ENCODE peak calls at places on chromosomes 6 and 20, in six cellular contexts. P, Q, Z, O, E and M are unnamed samples. For H3K4me1, the result is how much of the 10 kb centered on the place peaks cover.

GRCh38 chr6:44262467-44263356 is 2.6 kb downstream of the NFKBIE start:
- DNase-seq in P (no peak), Q (peak), Z (no peak), O (no peak), E (no peak), M (no peak)

GRCh38 chr20:38724603-38725457 is 544 bp downstream of the SLC32A1 start:
- DNase-seq in P (no peak), Q (no peak), Z (no peak), O (no peak), E (peak), M (peak)

GRCh38 chr6:121434037-121434770 is 1.2 kb upstream of the GJA1 start:
- DNase-seq in P (no peak), Q (no peak), Z (no peak), O (no peak), E (peak), M (no peak)

GRCh38 chr6:111987295-111987694 is 66.6 kb upstream of the CCN6 start:
- DNase-seq in P (no peak), Q (no peak), Z (no peak), O (no peak), E (peak), M (no peak)

GRCh38 chr6:439681-440167 is 48.2 kb downstream of the IRF4 start:
- DNase-seq in P (no peak), Q (no peak), Z (no peak), O (no peak), E (no peak), M (no peak)

GRCh38 chr20:62587757-62588402 is 54.4 kb upstream of the SLCO4A1 start:
- DNase-seq in P (no peak), Q (no peak), Z (no peak), O (no peak), E (peak), M (no peak)

GRCh38 chr20:32681175-32682084 is 7.7 kb upstream of the C20orf203 start:
- DNase-seq in P (no peak), Q (no peak), Z (no peak), O (no peak), E (peak), M (peak)

GRCh38 chr20:19764207-19764606 is 6.1 kb downstream of the RIN2 start:
- DNase-seq in P (no peak), Q (no peak), Z (no peak), O (no peak), E (no peak), M (no peak)

GRCh38 chr20:24146231-24146634 is 157.7 kb upstream of the GGTLC1 start:
- DNase-seq in P (peak), Q (no peak), Z (no peak), O (no peak), E (no peak), M (no peak)

GRCh38 chr6:138885156-138885819 is 89.4 kb downstream of the ECT2L start:
- DNase-seq in P (no peak), Q (no peak), Z (no peak), O (no peak), E (peak), M (no peak)

GRCh38 chr20:57071283-57071701 is 195.1 kb downstream of the BMP7 start:
- DNase-seq in P (no peak), Q (no peak), Z (no peak), O (no peak), E (peak), M (peak)

GRCh38 chr6:21163110-21163837 is 430.3 kb upstream of the SOX4 start:
- DNase-seq in P (no peak), Q (no peak), Z (no peak), O (no peak), E (no peak), M (no peak)

GRCh38 chr6:167684276-167685104 is 142.2 kb upstream of the AFDN start:
- DNase-seq in P (peak), Q (no peak), Z (peak), O (peak), E (peak), M (no peak)

GRCh38 chr20:9572690-9573089 is 58.3 kb downstream of the LAMP5 start:
- DNase-seq in P (no peak), Q (no peak), Z (no peak), O (no peak), E (peak), M (no peak)

GRCh38 chr20:7113577-7114466 is 346.3 kb downstream of the BMP2 start:
- DNase-seq in P (peak), Q (no peak), Z (peak), O (no peak), E (peak), M (peak)

GRCh38 chr6:146876271-146877151 is 277.7 kb downstream of the ADGB start:
- DNase-seq in P (no peak), Q (no peak), Z (no peak), O (no peak), E (no peak), M (no peak)

GRCh38 chr6:1960484-1961142 is 284.8 kb downstream of the GMDS start:
- DNase-seq in P (no peak), Q (no peak), Z (no peak), O (no peak), E (no peak), M (no peak)

GRCh38 chr6:11434565-11435326 is 102.8 kb upstream of the TMEM170B start:
- DNase-seq in P (peak), Q (no peak), Z (peak), O (peak), E (no peak), M (no peak)

GRCh38 chr20:32348207-32348606 is 9.9 kb upstream of the ASXL1 start:
- DNase-seq in P (no peak), Q (no peak), Z (no peak), O (peak), E (no peak), M (peak)

GRCh38 chr20:59848182-59848581 is 85.3 kb downstream of the SYCP2 start:
- DNase-seq in P (no peak), Q (no peak), Z (no peak), O (no peak), E (no peak), M (no peak)

GRCh38 chr6:84773133-84773430 is 8.7 kb upstream of the TBX18 start:
- DNase-seq in P (no peak), Q (no peak), Z (no peak), O (no peak), E (no peak), M (no peak)

GRCh38 chr20:53662595-53662994 is 69.0 kb upstream of the ZNF217 start:
- DNase-seq in P (no peak), Q (no peak), Z (no peak), O (no peak), E (no peak), M (no peak)

GRCh38 chr6:3578981-3579380 is 122.1 kb upstream of the SLC22A23 start:
- DNase-seq in P (no peak), Q (no peak), Z (no peak), O (no peak), E (no peak), M (no peak)

GRCh38 chr6:3575166-3575565 is 118.3 kb upstream of the SLC22A23 start:
- DNase-seq in P (no peak), Q (no peak), Z (no peak), O (no peak), E (no peak), M (no peak)

GRCh38 chr6:3577517-3577916 is 120.7 kb upstream of the SLC22A23 start:
- DNase-seq in P (no peak), Q (no peak), Z (no peak), O (no peak), E (no peak), M (no peak)

GRCh38 chr6:3573670-3574069 is 116.8 kb upstream of the SLC22A23 start:
- DNase-seq in P (no peak), Q (no peak), Z (no peak), O (no peak), E (no peak), M (no peak)

DNA sequence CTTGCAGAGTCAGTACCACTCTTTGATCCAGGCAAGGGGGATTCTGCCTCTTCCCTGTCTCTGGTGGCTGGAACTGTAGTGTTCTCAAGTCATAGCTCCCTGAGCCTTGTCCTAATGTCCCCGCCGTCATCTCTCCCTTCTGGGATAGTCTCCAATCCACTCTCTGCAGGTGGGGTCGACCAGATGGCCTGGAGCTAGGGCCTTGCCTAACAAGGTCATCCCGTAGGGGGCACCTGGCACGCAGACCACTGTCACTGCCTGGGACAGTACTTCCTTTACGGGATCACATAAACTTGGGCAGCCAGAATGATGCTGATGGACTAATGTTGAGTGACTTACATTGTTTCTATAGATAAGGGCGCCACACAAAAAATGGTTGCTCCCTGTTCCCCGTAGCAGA is 118.9 kb upstream of the SLC22A23 start:
- DNase-seq in P (no peak), Q (no peak), Z (no peak), O (no peak), E (peak), M (no peak)
- H3K4me1 ChIP-seq in P (under half), Q (under half), Z (under half), O (under half), E (under half), M (under half)

GRCh38 chr6:7813193-7813592 is 87.3 kb downstream of the BMP6 start:
- DNase-seq in P (no peak), Q (no peak), Z (no peak), O (no peak), E (no peak), M (no peak)

GRCh38 chr6:7813704-7814103 is 87.8 kb downstream of the BMP6 start:
- DNase-seq in P (no peak), Q (no peak), Z (no peak), O (no peak), E (peak), M (no peak)

GRCh38 chr6:7811441-7811840 is 85.5 kb downstream of the BMP6 start:
- DNase-seq in P (no peak), Q (no peak), Z (no peak), O (no peak), E (no peak), M (no peak)

GRCh38 chr6:7815716-7816115 is 89.8 kb downstream of the BMP6 start:
- DNase-seq in P (no peak), Q (no peak), Z (no peak), O (no peak), E (no peak), M (no peak)

GRCh38 chr6:7812623-7813022 is 86.7 kb downstream of the BMP6 start:
- DNase-seq in P (no peak), Q (no peak), Z (no peak), O (no peak), E (no peak), M (no peak)
- H3K4me1 ChIP-seq in P (under half), Q (under half), Z (under half), O (under half), E (under half), M (under half)

GRCh38 chr6:31592396-31592771 is 422 bp downstream of the NCR3 start:
- DNase-seq in P (no peak), Q (no peak), Z (no peak), O (no peak), E (no peak), M (no peak)
- H3K4me1 ChIP-seq in P (under half), Q (under half), Z (under half), O (under half), E (under half), M (under half)

DNA sequence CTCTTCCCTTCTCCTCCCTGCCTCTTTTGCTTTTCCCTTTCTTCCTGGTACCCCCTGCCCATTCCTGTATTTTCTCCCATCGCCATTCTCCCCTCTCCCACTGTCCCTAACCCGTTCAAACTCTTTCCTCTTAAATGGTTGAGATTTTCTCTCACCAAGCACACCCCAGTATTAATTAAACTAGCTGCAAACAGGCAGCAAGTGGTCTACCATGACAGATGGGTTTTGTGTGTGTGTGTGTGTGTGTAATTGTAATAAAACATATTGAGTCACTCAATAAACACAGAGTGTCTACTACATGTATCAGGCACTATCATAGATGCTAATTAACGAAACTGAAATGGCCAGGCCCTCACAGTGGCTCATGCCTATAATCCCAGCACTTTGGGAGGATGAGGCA is 6.7 kb downstream of the RAET1E start:
- DNase-seq in P (no peak), Q (no peak), Z (no peak), O (no peak), E (no peak), M (no peak)
- H3K4me1 ChIP-seq in P (under half), Q (under half), Z (under half), O (under half), E (under half), M (half or more)

DNA sequence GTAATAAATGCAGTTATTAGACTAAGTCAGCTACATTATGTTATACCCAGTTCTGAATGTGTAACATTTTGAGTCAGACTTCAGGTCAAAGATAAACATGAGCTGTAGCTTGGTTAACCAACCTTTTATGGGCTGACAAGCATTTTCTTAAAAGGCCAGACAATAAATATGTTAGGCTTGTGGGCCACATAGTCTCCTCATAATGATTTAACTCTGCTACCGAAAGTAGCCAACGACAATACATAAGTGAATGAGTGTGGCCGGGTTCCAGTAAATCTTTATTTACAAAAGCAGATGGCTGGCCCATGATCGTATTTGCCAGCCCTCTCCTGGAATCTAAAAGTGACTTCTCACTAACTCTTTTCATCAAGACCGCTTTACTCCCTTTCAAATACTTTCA is 49.9 kb downstream of the ATG5 start:
- DNase-seq in P (no peak), Q (no peak), Z (no peak), O (no peak), E (no peak), M (no peak)
- H3K4me1 ChIP-seq in P (under half), Q (under half), Z (under half), O (under half), E (under half), M (under half)

GRCh38 chr20:43744966-43745733 is 18.3 kb upstream of the GTSF1L start:
- DNase-seq in P (no peak), Q (no peak), Z (peak), O (peak), E (peak), M (no peak)

GRCh38 chr20:43746344-43747137 is 19.7 kb upstream of the GTSF1L start:
- DNase-seq in P (no peak), Q (no peak), Z (no peak), O (no peak), E (no peak), M (no peak)

GRCh38 chr20:43750774-43751166 is 24.0 kb upstream of the GTSF1L start:
- DNase-seq in P (no peak), Q (no peak), Z (no peak), O (no peak), E (no peak), M (no peak)

GRCh38 chr20:43749734-43750294 is 23.0 kb upstream of the GTSF1L start:
- DNase-seq in P (peak), Q (peak), Z (peak), O (peak), E (peak), M (peak)

DNA sequence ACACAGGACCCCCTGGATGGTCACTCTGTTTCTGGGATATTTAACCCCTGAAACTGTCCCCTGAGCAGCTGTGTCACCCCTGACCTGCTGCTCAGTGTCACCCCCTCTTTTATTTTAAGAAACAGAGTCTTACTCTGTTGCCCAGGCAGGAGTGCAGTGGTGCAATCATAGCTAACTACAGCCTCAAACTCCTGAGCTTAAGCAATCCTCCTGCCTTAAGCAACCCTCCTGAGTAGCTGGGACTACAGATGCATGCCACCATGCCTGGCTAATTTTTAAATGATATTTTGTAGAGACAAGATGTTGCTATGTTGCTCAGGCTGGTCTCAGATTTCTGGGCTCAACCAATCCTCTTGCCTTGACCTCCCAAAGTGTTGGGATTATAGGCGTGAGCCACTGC is 21.5 kb upstream of the GTSF1L start:
- DNase-seq in P (no peak), Q (no peak), Z (no peak), O (no peak), E (no peak), M (no peak)
- H3K4me1 ChIP-seq in P (under half), Q (under half), Z (under half), O (under half), E (under half), M (under half)

DNA sequence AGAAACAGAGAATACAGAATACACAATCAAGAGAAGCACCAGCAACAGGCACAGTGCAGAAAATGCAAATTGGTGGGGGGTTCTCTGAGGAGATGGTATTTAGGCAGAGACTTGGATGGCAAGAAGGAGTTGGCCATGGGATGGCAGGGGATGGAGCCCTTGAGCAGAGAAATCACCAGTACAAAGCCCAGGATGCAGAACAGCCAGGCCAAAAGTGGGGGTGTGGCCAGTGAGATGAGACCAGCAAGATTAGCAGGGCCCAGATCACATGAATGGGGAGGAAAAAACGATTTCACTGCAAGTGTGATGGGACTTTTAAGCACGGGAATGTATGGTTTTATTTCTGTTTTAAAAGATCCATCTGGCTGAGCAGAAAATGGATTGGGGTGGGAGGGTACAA is 63.4 kb downstream of the TRAM2 start:
- DNase-seq in P (no peak), Q (no peak), Z (no peak), O (no peak), E (peak), M (no peak)
- H3K4me1 ChIP-seq in P (under half), Q (under half), Z (under half), O (under half), E (under half), M (half or more)

DNA sequence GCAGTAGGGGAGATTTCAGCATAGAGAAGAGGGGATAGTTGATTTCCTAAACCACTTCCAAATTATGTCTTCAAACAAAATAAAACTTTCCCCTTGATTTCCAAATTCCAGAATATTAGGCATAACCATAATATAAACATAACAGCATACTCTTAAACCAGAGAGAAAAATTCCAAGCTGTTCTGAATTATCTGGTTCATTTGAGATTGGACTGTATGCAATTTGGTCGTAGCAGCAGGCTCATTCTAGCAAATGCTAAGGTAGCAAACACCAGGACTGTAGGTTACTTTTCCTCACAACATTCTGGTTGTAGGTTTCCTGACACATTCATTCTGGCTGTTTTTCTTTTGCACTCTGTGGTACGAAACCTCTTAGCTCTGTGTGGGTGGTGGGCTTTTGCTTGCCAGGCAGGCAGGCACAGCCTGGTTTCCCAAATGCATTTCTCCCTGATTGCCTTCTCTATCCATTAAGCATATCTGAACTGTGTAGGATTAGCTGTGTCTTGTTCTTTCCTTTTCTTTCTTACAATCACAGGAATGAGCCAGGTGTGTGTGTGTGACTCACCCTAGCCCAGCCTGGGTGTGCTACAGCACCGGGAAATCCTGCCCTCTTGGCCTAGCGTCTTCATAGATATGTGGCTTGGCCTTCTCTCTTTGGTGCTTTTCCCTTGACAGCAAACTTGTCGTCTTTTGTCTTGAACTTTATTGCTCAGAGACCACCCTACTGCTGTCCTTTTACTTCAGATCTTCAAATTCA is 77.1 kb downstream of the JARID2 start:
- DNase-seq in P (no peak), Q (no peak), Z (peak), O (peak), E (peak), M (peak)
- H3K4me1 ChIP-seq in P (under half), Q (under half), Z (under half), O (under half), E (under half), M (under half)

GRCh38 chr20:29318871-29319461 is 1938.5 kb upstream of the DEFB115 start:
- DNase-seq in P (no peak), Q (peak), Z (no peak), O (no peak), E (no peak), M (peak)

GRCh38 chr20:29314294-29314693 is 1943.2 kb upstream of the DEFB115 start:
- DNase-seq in P (no peak), Q (no peak), Z (no peak), O (no peak), E (no peak), M (no peak)

DNA sequence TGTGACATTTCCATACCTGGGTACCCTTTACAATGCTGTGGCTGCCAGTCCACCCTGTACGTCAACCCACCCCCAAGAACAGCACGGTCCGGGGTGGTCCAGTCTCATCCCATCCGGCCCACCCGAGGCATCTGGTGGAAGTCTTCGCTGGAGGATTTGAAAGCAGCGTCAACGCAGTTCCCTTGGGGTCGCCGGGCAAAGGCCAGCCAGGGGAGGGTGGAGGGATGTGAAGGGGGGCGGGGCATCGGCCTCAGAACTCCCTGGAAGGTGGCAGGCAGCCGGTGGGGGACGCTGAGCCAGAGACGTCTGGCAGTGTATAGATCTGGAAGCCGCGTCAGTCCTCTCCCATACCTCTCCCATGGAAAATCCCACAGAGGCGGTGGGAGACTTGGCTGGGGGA is 1944.0 kb upstream of the DEFB115 start:
- DNase-seq in P (no peak), Q (peak), Z (no peak), O (no peak), E (no peak), M (peak)
- H3K4me1 ChIP-seq in P (under half), Q (under half), Z (under half), O (under half), E (under half), M (under half)

GRCh38 chr6:88556663-88557062 is 390.5 kb upstream of the CNR1 start:
- DNase-seq in P (no peak), Q (no peak), Z (no peak), O (no peak), E (no peak), M (no peak)
- H3K4me1 ChIP-seq in P (under half), Q (under half), Z (under half), O (under half), E (under half), M (under half)